ENCODE peak calls at places on chromosome 6, in nine cellular contexts. R is naive thymus-derived CD8-positive, alpha-beta T cell; Q is T follicular helper cell; T is stimulated activated CD8-positive, alpha-beta memory T cell treated with anti-CD3 and anti-CD28 coated beads, Interleukin-4, amount 100 ng/mL, for 24 hours; B is tibial artery; J is smooth muscle cell of the brain vasculature; P is fibroblast of gingiva; C is ecto neural progenitor cell; A is effector memory CD8-positive, alpha-beta T cell. K is an unnamed sample.

GRCh38 chr6:79558099-79558498 is 20.9 kb upstream of the LCA5 start:
- DNase-seq in R (no peak), Q (no peak), T (no peak), B (no peak), J (no peak), P (no peak), C (no peak), A (no peak), K (no peak)

GRCh38 chr6:87756858-87757257 is 54.8 kb upstream of the AKIRIN2 start:
- DNase-seq in R (no peak), Q (no peak), T (peak), B (no peak), J (no peak), P (peak), C (no peak), A (no peak), K (peak)

GRCh38 chr6:32153252-32153834 is 598 bp upstream of the PPT2 start:
- DNase-seq in R (no peak), Q (no peak), T (no peak), B (peak), J (no peak), P (peak), C (peak), A (no peak), K (peak)

GRCh38 chr6:82015043-82015442 is 232.5 kb downstream of the IBTK start:
- DNase-seq in R (no peak), Q (no peak), T (no peak), B (no peak), J (no peak), P (no peak), C (no peak), A (no peak), K (peak)

GRCh38 chr6:157822221-157823000 is 635 bp upstream of the SNX9 start:
- DNase-seq in R (peak), Q (peak), T (no peak), B (peak), J (no peak), P (no peak), C (peak), A (no peak), K (peak)

GRCh38 chr6:43081043-43081442 is 4.9 kb downstream of the PTK7 start:
- DNase-seq in R (no peak), Q (no peak), T (no peak), B (no peak), J (no peak), P (no peak), C (no peak), A (no peak), K (no peak)

GRCh38 chr6:94736231-94736630 is 841.1 kb upstream of the MANEA start:
- DNase-seq in R (no peak), Q (no peak), T (no peak), B (no peak), J (no peak), P (no peak), C (no peak), A (no peak), K (no peak)

GRCh38 chr6:77173472-77174074 is 289.7 kb downstream of the HTR1B start:
- DNase-seq in R (no peak), Q (no peak), T (no peak), B (no peak), J (no peak), P (no peak), C (no peak), A (no peak), K (peak)

GRCh38 chr6:7732219-7732618 is 6.3 kb downstream of the BMP6 start:
- DNase-seq in R (no peak), Q (no peak), T (no peak), B (no peak), J (no peak), P (no peak), C (no peak), A (no peak), K (no peak)

GRCh38 chr6:105894556-105894955 is 191.6 kb upstream of the PRDM1 start:
- DNase-seq in R (no peak), Q (no peak), T (no peak), B (no peak), J (no peak), P (no peak), C (no peak), A (no peak), K (no peak)

GRCh38 chr6:112017169-112017568 is 36.7 kb upstream of the CCN6 start:
- DNase-seq in R (no peak), Q (no peak), T (no peak), B (no peak), J (no peak), P (no peak), C (no peak), A (no peak), K (no peak)

GRCh38 chr6:24205020-24205492 is 79.0 kb downstream of the NRSN1 start:
- DNase-seq in R (peak), Q (no peak), T (no peak), B (no peak), J (peak), P (peak), C (no peak), A (no peak), K (peak)

GRCh38 chr6:36739947-36740817 is 42.6 kb downstream of the RAB44 start:
- DNase-seq in R (no peak), Q (no peak), T (no peak), B (no peak), J (no peak), P (no peak), C (no peak), A (no peak), K (peak)

GRCh38 chr6:128494440-128494839 is 26.0 kb downstream of the PTPRK start:
- DNase-seq in R (no peak), Q (no peak), T (no peak), B (no peak), J (peak), P (peak), C (no peak), A (no peak), K (no peak)

GRCh38 chr6:41976794-41977484 is 35.3 kb upstream of the CCND3 start:
- DNase-seq in R (no peak), Q (no peak), T (no peak), B (no peak), J (no peak), P (no peak), C (no peak), A (no peak), K (peak)

GRCh38 chr6:125952764-125953501 is 3.6 kb upstream of the HINT3 start:
- DNase-seq in R (peak), Q (no peak), T (no peak), B (no peak), J (no peak), P (peak), C (peak), A (no peak), K (peak)

GRCh38 chr6:116278853-116279231 is 888 bp downstream of the TSPYL1 start:
- DNase-seq in R (no peak), Q (peak), T (no peak), B (peak), J (no peak), P (no peak), C (no peak), A (no peak), K (peak)

GRCh38 chr6:116438590-116439448 is 22.4 kb upstream of the CALHM6 start:
- DNase-seq in R (no peak), Q (no peak), T (no peak), B (no peak), J (no peak), P (peak), C (no peak), A (no peak), K (no peak)

GRCh38 chr6:43468240-43468639 is 9.1 kb upstream of the TJAP1 start:
- DNase-seq in R (no peak), Q (no peak), T (no peak), B (no peak), J (no peak), P (no peak), C (no peak), A (no peak), K (no peak)

GRCh38 chr6:34514593-34515472 is 41.3 kb downstream of the SPDEF start:
- DNase-seq in R (no peak), Q (no peak), T (no peak), B (no peak), J (no peak), P (peak), C (peak), A (no peak), K (peak)

GRCh38 chr6:170372380-170373325 is 66.1 kb downstream of the FAM120B start:
- DNase-seq in R (no peak), Q (no peak), T (no peak), B (no peak), J (no peak), P (no peak), C (no peak), A (no peak), K (no peak)

GRCh38 chr6:108955329-108955949 is 107.2 kb downstream of the ARMC2 start:
- DNase-seq in R (no peak), Q (no peak), T (no peak), B (no peak), J (no peak), P (no peak), C (no peak), A (no peak), K (no peak)

GRCh38 chr6:82841309-82841708 is 224.3 kb downstream of the UBE3D start:
- DNase-seq in R (no peak), Q (no peak), T (no peak), B (no peak), J (no peak), P (no peak), C (no peak), A (no peak), K (no peak)

GRCh38 chr6:74044417-74045096 is 348.6 kb downstream of the CD109 start:
- DNase-seq in R (no peak), Q (no peak), T (no peak), B (no peak), J (no peak), P (no peak), C (no peak), A (no peak), K (peak)

GRCh38 chr6:53603381-53604121 is 58.6 kb upstream of the GCLC start:
- DNase-seq in R (no peak), Q (no peak), T (no peak), B (no peak), J (peak), P (no peak), C (no peak), A (no peak), K (peak)

GRCh38 chr6:53811746-53812145 is 16.9 kb downstream of the LRRC1 start:
- DNase-seq in R (no peak), Q (no peak), T (no peak), B (no peak), J (no peak), P (no peak), C (no peak), A (no peak), K (no peak)

GRCh38 chr6:142900467-142900961 is 44.5 kb downstream of the HIVEP2 start:
- DNase-seq in R (peak), Q (peak), T (no peak), B (no peak), J (no peak), P (no peak), C (no peak), A (no peak), K (no peak)